ENCODE peak calls at places on chromosomes 7 and 10, in ten cellular contexts. X is ELR; D is OCI-M1; A is NCI-H1105 treated with DMSO at 0.1 percent for 48 hours; G is activated effector memory CD4-positive, alpha-beta T cell treated with anti-CD3 and anti-CD28 coated beads, Interleukin-2, amount 50 U/mL, for 16 hours; T is SK-N-SH; Z is Calu3; C is left ventricle myocardium inferior; Y is AG08396; H is right atrium auricular region. I is an unnamed sample.

GRCh38 chr10:47022311-47023131 is 111.3 kb downstream of the PTPN20 start:
- DNase-seq in X (no peak), D (no peak), A (no peak), G (peak), T (no peak), Z (no peak), C (no peak), Y (no peak), H (peak), I (peak)

GRCh38 chr7:14836571-14837189 is 65.9 kb downstream of the DGKB start:
- DNase-seq in X (peak), D (no peak), A (peak), G (no peak), T (no peak), Z (peak), C (peak), Y (peak), H (peak), I (peak)

GRCh38 chr10:21517983-21518628 is 7.4 kb downstream of the SKIDA1 start:
- DNase-seq in X (peak), D (peak), A (peak), G (no peak), T (no peak), Z (no peak), C (no peak), Y (no peak), H (no peak), I (no peak)

GRCh38 chr10:36254191-36254590 is 612.1 kb upstream of the FZD8 start:
- DNase-seq in X (peak), D (no peak), A (peak), G (no peak), T (no peak), Z (no peak), C (peak), Y (no peak), H (peak), I (no peak)

GRCh38 chr10:15211464-15211979 is 43.0 kb upstream of the NMT2 start:
- DNase-seq in X (peak), D (no peak), A (no peak), G (peak), T (no peak), Z (no peak), C (no peak), Y (peak), H (no peak), I (peak)

GRCh38 chr7:130961128-130961601 is 227.2 kb upstream of the KLF14 start:
- DNase-seq in X (peak), D (peak), A (no peak), G (peak), T (no peak), Z (no peak), C (no peak), Y (no peak), H (no peak), I (peak)

GRCh38 chr10:79186742-79187544 is 118.2 kb downstream of the ZMIZ1 start:
- DNase-seq in X (no peak), D (no peak), A (no peak), G (no peak), T (no peak), Z (peak), C (no peak), Y (no peak), H (no peak), I (no peak)

GRCh38 chr7:48887500-48887899 is 36.8 kb upstream of the CDC14C start:
- DNase-seq in X (no peak), D (no peak), A (no peak), G (no peak), T (no peak), Z (no peak), C (no peak), Y (no peak), H (no peak), I (peak)

GRCh38 chr10:61787170-61787569 is 114.3 kb upstream of the ARID5B start:
- DNase-seq in X (no peak), D (no peak), A (no peak), G (no peak), T (no peak), Z (no peak), C (no peak), Y (no peak), H (no peak), I (no peak)

GRCh38 chr10:14573666-14574261 is 200.9 kb downstream of the FAM107B start:
- DNase-seq in X (peak), D (no peak), A (no peak), G (no peak), T (no peak), Z (no peak), C (no peak), Y (no peak), H (no peak), I (no peak)

GRCh38 chr7:2299131-2299829 is 15.0 kb downstream of the SNX8 start:
- DNase-seq in X (peak), D (no peak), A (no peak), G (no peak), T (no peak), Z (no peak), C (no peak), Y (peak), H (peak), I (peak)

GRCh38 chr7:27939893-27940292 is 199.9 kb downstream of the TAX1BP1 start:
- DNase-seq in X (no peak), D (no peak), A (no peak), G (no peak), T (no peak), Z (no peak), C (no peak), Y (no peak), H (no peak), I (no peak)

I was measured in AG20443.